ENCODE peak calls at places on chromosomes 4 and X, in six cellular contexts. H, D, A, N, I and K are unnamed samples.
A peak's percentile ranks its signal among the peaks of the same experiment; 100 is the strongest.

GRCh38 chr4:36348403-36348938 is 67.1 kb downstream of the DTHD1 start:
- DNase-seq in N (no peak), A (peak; percentile 47), H (no peak), D (no peak), I (peak; percentile 52), K (no peak)

GRCh38 chrX:122777766-122778165 is 406.3 kb upstream of the GRIA3 start:
- DNase-seq in D (no peak), A (no peak), I (no peak), H (no peak), N (no peak), K (no peak)

GRCh38 chrX:23898412-23898959 is 9.3 kb downstream of the APOO start:
- DNase-seq in A (no peak), H (peak; percentile 24), N (no peak), I (no peak), D (no peak), K (peak; percentile 22)

GRCh38 chr4:87493147-87493546 is 36.0 kb downstream of the SPARCL1 start:
- DNase-seq in I (no peak), D (no peak), H (no peak), N (no peak), A (no peak), K (no peak)

GRCh38 chrX:39969099-39969825 is 128.5 kb downstream of the BCOR start:
- DNase-seq in N (peak; percentile 82), I (peak; percentile 37), H (no peak), D (peak; percentile 94), A (peak; percentile 2), K (no peak)

GRCh38 chrX:830532-830931 is 199.9 kb downstream of the SHOX start:
- DNase-seq in H (no peak), D (no peak), I (no peak), N (no peak), A (no peak), K (no peak)

GRCh38 chr4:85086721-85087120 is 120.2 kb upstream of the WDFY3 start:
- DNase-seq in D (no peak), A (no peak), N (no peak), H (no peak), I (no peak), K (no peak)

GRCh38 chr4:10180927-10181744 is 64.5 kb upstream of the WDR1 start:
- DNase-seq in D (no peak), I (peak; percentile 46), H (peak; percentile 95), A (peak; percentile 21), N (no peak), K (peak; percentile 87)

GRCh38 chr4:85370400-85371032 is 104.4 kb upstream of the ARHGAP24 start:
- DNase-seq in I (peak; percentile 24), N (peak; percentile 8), H (peak; percentile 34), A (no peak), D (no peak), K (no peak)

GRCh38 chr4:98657531-98658286 is 702 bp downstream of the TSPAN5 start:
- DNase-seq in A (peak; percentile 34), I (peak; percentile 62), N (peak; percentile 57), D (no peak), H (peak; percentile 88), K (no peak)

GRCh38 chr4:183455431-183456145 is 11.2 kb downstream of the CDKN2AIP start:
- DNase-seq in H (peak; percentile 57), I (no peak), A (no peak), D (no peak), N (no peak), K (no peak)

GRCh38 chr4:137587796-137588195 is 55.5 kb upstream of the PCDH18 start:
- DNase-seq in D (no peak), I (no peak), H (no peak), A (no peak), N (no peak), K (no peak)

GRCh38 chr4:168511780-168512467 is 15.1 kb downstream of the PALLD start:
- DNase-seq in N (no peak), I (peak; percentile 63), H (no peak), A (peak; percentile 55), D (no peak), K (no peak)